ENCODE peak calls at places on chromosomes 12 and 14, in six cellular contexts. P is colonic mucosa; A is tibial nerve; S is stomach; N is IMR-90; D is CD8-positive, alpha-beta memory T cell. T is an unnamed sample.

GRCh38 chr14:102185360-102185759 is 45.7 kb downstream of the WDR20 start:
- DNase-seq in P (peak; percentile 45), S (peak; percentile 58), N (no peak), D (no peak), A (no peak), T (peak; percentile 49)

GRCh38 chr12:3336606-3337311 is 154.2 kb upstream of the PRMT8 start:
- DNase-seq in P (no peak), N (no peak), A (peak; percentile 16), S (peak; percentile 34), D (no peak), T (no peak)

GRCh38 chr14:104680056-104680805 is 9.2 kb upstream of the INF2 start:
- DNase-seq in N (peak; percentile 85), D (peak; percentile 6), P (peak; percentile 74), A (no peak), S (peak; percentile 77), T (peak; percentile 80)

GRCh38 chr14:39302124-39302810 is 68.6 kb downstream of the MIA2 start:
- DNase-seq in P (no peak), N (no peak), D (no peak), A (no peak), S (no peak), T (no peak)

GRCh38 chr14:98819132-98819866 is 452.7 kb downstream of the BCL11B start:
- DNase-seq in N (no peak), S (no peak), A (no peak), D (no peak), P (no peak), T (peak; percentile 17)

GRCh38 chr14:90846511-90846910 is 30.3 kb upstream of the TTC7B start:
- DNase-seq in N (peak; percentile 53), S (no peak), A (no peak), D (no peak), P (no peak), T (no peak)

GRCh38 chr12:114447274-114447716 is 41.4 kb upstream of the TBX5 start:
- DNase-seq in S (no peak), D (no peak), P (no peak), N (no peak), A (no peak), T (peak; percentile 26)

GRCh38 chr14:81256289-81256960 is 35.7 kb upstream of the GTF2A1 start:
- DNase-seq in P (no peak), S (no peak), D (no peak), N (no peak), A (no peak), T (no peak)

GRCh38 chr12:31728289-31728916 is 418 bp downstream of the AMN1 start:
- DNase-seq in P (peak; percentile 61), A (peak; percentile 42), S (peak; percentile 47), N (no peak), D (no peak), T (peak; percentile 51)

GRCh38 chr12:43758247-43758727 is 303 bp downstream of the PUS7L start:
- DNase-seq in N (peak; percentile 38), P (peak; percentile 62), D (no peak), S (peak; percentile 26), A (no peak), T (peak; percentile 54)

GRCh38 chr14:68632591-68632895 is 160.3 kb downstream of the ZFP36L1 start:
- DNase-seq in A (no peak), S (no peak), D (no peak), N (no peak), P (no peak), T (no peak)

GRCh38 chr12:6222009-6222702 is 22.0 kb downstream of the CD9 start:
- DNase-seq in P (peak; percentile 45), N (no peak), A (no peak), S (peak; percentile 70), D (no peak), T (no peak)

GRCh38 chr12:68981536-68981935 is 48.6 kb upstream of the CPM start:
- DNase-seq in P (no peak), N (peak; percentile 76), S (no peak), A (no peak), D (no peak), T (no peak)

GRCh38 chr12:123142948-123143752 is 7.7 kb downstream of the PITPNM2 start:
- DNase-seq in P (peak; percentile 66), A (no peak), D (no peak), N (no peak), S (no peak), T (peak; percentile 49)

GRCh38 chr12:8996682-8997405 is 7.5 kb downstream of the KLRG1 start:
- DNase-seq in P (no peak), N (peak; percentile 49), S (no peak), D (no peak), A (no peak), T (peak; percentile 49)

GRCh38 chr12:68891141-68891540 is 41.8 kb downstream of the CPM start:
- DNase-seq in P (no peak), N (no peak), D (no peak), S (no peak), A (no peak), T (no peak)

GRCh38 chr12:76244298-76244697 is 103.9 kb downstream of the BBS10 start:
- DNase-seq in P (no peak), N (no peak), D (no peak), A (no peak), S (no peak), T (no peak)

GRCh38 chr14:74176404-74176788 is 62.9 kb upstream of the VSX2 start:
- DNase-seq in S (no peak), A (no peak), N (no peak), D (no peak), P (no peak), T (no peak)

GRCh38 chr14:24228902-24229301 is 3.3 kb downstream of the NEDD8 start:
- DNase-seq in A (no peak), D (no peak), N (no peak), S (no peak), P (no peak), T (no peak)

GRCh38 chr14:52348796-52349195 is 34.7 kb downstream of the PTGER2 start:
- DNase-seq in P (no peak), A (no peak), N (peak; percentile 87), D (no peak), S (no peak), T (no peak)

GRCh38 chr12:112317481-112317880 is 64.8 kb downstream of the HECTD4 start:
- DNase-seq in S (no peak), P (no peak), N (no peak), A (no peak), D (no peak), T (no peak)

GRCh38 chr12:124379379-124379937 is 84.6 kb downstream of the RFLNA start:
- DNase-seq in D (no peak), A (no peak), S (no peak), P (no peak), N (no peak), T (no peak)

GRCh38 chr12:9668141-9669018 is 1.1 kb upstream of the CLEC2D start:
- DNase-seq in N (peak; percentile 33), D (no peak), A (no peak), S (no peak), P (no peak), T (no peak)

DNA sequence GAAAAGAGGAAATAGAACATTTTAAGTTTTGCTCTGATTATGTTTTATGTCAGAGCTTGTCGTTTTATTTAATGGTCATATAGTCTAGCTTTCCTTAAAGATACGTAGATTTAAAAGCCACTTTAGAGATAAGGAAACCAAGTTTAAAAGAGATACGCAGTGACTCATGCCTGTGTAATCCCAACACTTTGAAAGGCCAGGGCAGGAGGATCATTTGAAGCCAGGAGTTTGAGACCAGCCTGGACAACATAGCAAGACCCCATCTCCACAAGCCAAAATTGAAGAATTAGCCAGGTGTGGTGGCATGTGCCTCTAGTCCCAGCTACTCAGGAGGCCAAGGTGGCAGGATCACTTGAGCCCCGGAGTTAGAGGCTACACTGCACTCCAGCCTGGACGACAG is 19.6 kb downstream of the MAPK1IP1L start:
- DNase-seq in A (no peak), D (no peak), P (no peak), S (no peak), N (peak; percentile 50), T (no peak)
- H3K27ac ChIP-seq in A (peak overlapping the region; percentile 17), D (no peak overlapping the region), P (no peak overlapping the region), S (peak overlapping the region; percentile 68), N (peak overlapping the region; percentile 61), T (no peak overlapping the region)

GRCh38 chr14:77053046-77053841 is 24.7 kb upstream of the IRF2BPL start:
- DNase-seq in S (peak; percentile 64), P (peak; percentile 72), A (peak; percentile 68), D (peak; percentile 85), N (peak; percentile 76), T (peak; percentile 90)

GRCh38 chr14:77055981-77056380 is 27.5 kb upstream of the IRF2BPL start:
- DNase-seq in P (no peak), N (no peak), A (no peak), S (no peak), D (no peak), T (no peak)

GRCh38 chr14:77046706-77047105 is 18.2 kb upstream of the IRF2BPL start:
- DNase-seq in S (no peak), D (no peak), N (no peak), A (no peak), P (no peak), T (no peak)

GRCh38 chr14:77052281-77053044 is 24.0 kb upstream of the IRF2BPL start:
- DNase-seq in D (no peak), S (no peak), N (no peak), A (no peak), P (no peak), T (no peak)

DNA sequence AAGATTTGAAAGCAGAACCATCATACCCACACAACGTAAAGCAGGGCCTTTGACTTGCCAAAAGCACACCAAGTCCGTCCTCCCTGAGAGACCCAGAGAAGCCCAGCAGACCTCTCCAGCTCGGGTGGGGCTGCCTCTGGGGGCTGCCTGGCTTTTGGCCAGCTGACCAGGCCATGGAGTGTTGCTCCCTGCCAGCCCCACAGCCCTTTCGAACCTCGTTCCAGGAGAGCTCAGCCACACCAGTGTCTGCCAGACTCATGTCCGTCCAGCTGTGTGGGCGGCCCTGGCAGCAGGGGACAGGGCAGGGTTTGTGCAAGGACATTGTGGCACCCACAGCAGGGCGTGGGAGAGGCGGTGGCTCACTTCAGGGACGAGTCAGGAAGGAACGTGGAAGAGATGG is 22.6 kb upstream of the IRF2BPL start:
- DNase-seq in D (no peak), P (no peak), S (peak; percentile 60), A (peak; percentile 36), N (no peak), T (no peak)
- H3K27ac ChIP-seq in D (no peak overlapping the region), P (peak overlapping the region; percentile 45), S (peak overlapping the region; percentile 80), A (peak overlapping the region; percentile 85), N (peak overlapping the region; percentile 8), T (peak overlapping the region; percentile 8)

GRCh38 chr12:14946162-14946561 is 7.8 kb upstream of the ERP27 start:
- DNase-seq in S (no peak), N (no peak), P (no peak), D (no peak), A (no peak), T (no peak)
- H3K27ac ChIP-seq in S (no peak overlapping the region), N (no peak overlapping the region), P (no peak overlapping the region), D (no peak overlapping the region), A (peak overlapping the region; percentile 66), T (peak overlapping the region; percentile 38)

GRCh38 chr12:89195470-89195869 is 156.8 kb downstream of the DUSP6 start:
- DNase-seq in N (no peak), D (no peak), S (no peak), A (no peak), P (no peak), T (no peak)

GRCh38 chr12:89194683-89195082 is 157.6 kb downstream of the DUSP6 start:
- DNase-seq in N (no peak), A (no peak), D (no peak), P (no peak), S (no peak), T (no peak)

GRCh38 chr12:89189448-89189847 is 162.9 kb downstream of the DUSP6 start:
- DNase-seq in S (no peak), D (no peak), A (no peak), P (no peak), N (no peak), T (no peak)

GRCh38 chr12:89187507-89187906 is 164.8 kb downstream of the DUSP6 start:
- DNase-seq in P (no peak), A (no peak), N (no peak), S (no peak), D (no peak), T (no peak)

GRCh38 chr12:89192419-89192818 is 159.9 kb downstream of the DUSP6 start:
- DNase-seq in S (no peak), A (no peak), N (peak; percentile 79), P (no peak), D (no peak), T (no peak)
- H3K27ac ChIP-seq in S (no peak overlapping the region), A (no peak overlapping the region), N (peak overlapping the region; percentile 90), P (no peak overlapping the region), D (no peak overlapping the region), T (peak overlapping the region; percentile 24)

T was measured in hepatocyte.